ENCODE peak calls at places on chromosomes 6 and 20, in eight cellular contexts. F is amniotic stem cell; E is DMS79; B is neural crest cell; V is glutamatergic neuron; P is activated naive CD8-positive, alpha-beta T cell treated with anti-CD3 and anti-CD28 coated beads, Interleukin-2, amount 50 U/mL, for 24 hours; D is H4; Y is stimulated activated naive CD4-positive, alpha-beta T cell. L is an unnamed sample.

GRCh38 chr6:25874118-25874517 is at the start of gene SLC17A3:
- DNase-seq in F (no peak), E (no peak), B (no peak), V (no peak), P (no peak), D (no peak), Y (no peak), L (no peak)

GRCh38 chr6:7150381-7151064 is 42.8 kb downstream of the RREB1 start:
- DNase-seq in F (no peak), E (no peak), B (no peak), V (peak; percentile 55), P (no peak), D (no peak), Y (no peak), L (no peak)

GRCh38 chr6:8335371-8335770 is 100.0 kb downstream of the SLC35B3 start:
- DNase-seq in F (no peak), E (no peak), B (no peak), V (no peak), P (no peak), D (no peak), Y (no peak), L (no peak)

GRCh38 chr6:33419580-33420492 is at the start of gene SYNGAP1:
- DNase-seq in F (peak; percentile 35), E (no peak), B (no peak), V (peak; percentile 80), P (peak; percentile 65), D (no peak), Y (peak; percentile 31), L (peak; percentile 33)

GRCh38 chr6:79525272-79526100 is 11.7 kb downstream of the LCA5 start:
- DNase-seq in F (no peak), E (no peak), B (no peak), V (no peak), P (no peak), D (peak; percentile 16), Y (no peak), L (peak; percentile 87)

GRCh38 chr20:17614176-17614811 is 44.4 kb downstream of the DSTN start:
- DNase-seq in F (no peak), E (no peak), B (no peak), V (peak; percentile 64), P (no peak), D (no peak), Y (no peak), L (peak; percentile 57)

GRCh38 chr20:30985386-30985785 is 272.1 kb upstream of the DEFB115 start:
- DNase-seq in F (no peak), E (no peak), B (no peak), V (no peak), P (no peak), D (no peak), Y (no peak), L (no peak)

GRCh38 chr20:34367155-34367554 is 4.1 kb downstream of the ITCH start:
- DNase-seq in F (no peak), E (no peak), B (no peak), V (no peak), P (no peak), D (no peak), Y (no peak), L (no peak)

GRCh38 chr20:59400666-59401065 is 100.3 kb downstream of the EDN3 start:
- DNase-seq in F (no peak), E (no peak), B (no peak), V (no peak), P (peak; percentile 16), D (no peak), Y (peak; percentile 5), L (no peak)

GRCh38 chr20:37505263-37506165 is 15.5 kb upstream of the NNAT start:
- DNase-seq in F (no peak), E (no peak), B (no peak), V (no peak), P (no peak), D (no peak), Y (no peak), L (no peak)

GRCh38 chr20:24693466-24694156 is 224.2 kb downstream of the SYNDIG1 start:
- DNase-seq in F (no peak), E (no peak), B (no peak), V (no peak), P (no peak), D (no peak), Y (no peak), L (no peak)

GRCh38 chr6:13480631-13481501 is 6.5 kb downstream of the GFOD1 start:
- DNase-seq in F (no peak), E (no peak), B (no peak), V (no peak), P (no peak), D (no peak), Y (no peak), L (peak; percentile 31)

GRCh38 chr6:146602526-146602925 is 3.8 kb downstream of the ADGB start:
- DNase-seq in F (no peak), E (no peak), B (no peak), V (no peak), P (no peak), D (no peak), Y (no peak), L (no peak)

GRCh38 chr6:135880066-135880972 is 28.8 kb downstream of the PDE7B start:
- DNase-seq in F (no peak), E (no peak), B (no peak), V (no peak), P (peak; percentile 48), D (peak; percentile 65), Y (peak; percentile 86), L (peak; percentile 79)

GRCh38 chr6:27582928-27583725 is 110.2 kb upstream of the ZNF184 start:
- DNase-seq in F (no peak), E (no peak), B (peak; percentile 46), V (peak; percentile 59), P (peak; percentile 71), D (peak; percentile 66), Y (no peak), L (peak; percentile 65)

GRCh38 chr20:42975974-42976373 is 213.7 kb downstream of the PTPRT start:
- DNase-seq in F (no peak), E (no peak), B (no peak), V (no peak), P (no peak), D (no peak), Y (no peak), L (no peak)

GRCh38 chr6:135423649-135424128 is 73.9 kb downstream of the AHI1 start:
- DNase-seq in F (peak; percentile 12), E (peak; percentile 22), B (no peak), V (no peak), P (no peak), D (no peak), Y (peak; percentile 21), L (peak; percentile 68)

GRCh38 chr20:49372095-49372734 is 94.4 kb upstream of the ZNFX1 start:
- DNase-seq in F (no peak), E (peak; percentile 16), B (no peak), V (no peak), P (no peak), D (no peak), Y (no peak), L (no peak)

GRCh38 chr20:41476013-41476441 is 109.4 kb upstream of the EMILIN3 start:
- DNase-seq in F (no peak), E (peak; percentile 67), B (no peak), V (no peak), P (no peak), D (peak; percentile 23), Y (no peak), L (peak; percentile 44)

GRCh38 chr6:76639941-76640340 is 567.5 kb upstream of the IMPG1 start:
- DNase-seq in F (no peak), E (no peak), B (no peak), V (no peak), P (no peak), D (no peak), Y (no peak), L (no peak)

GRCh38 chr6:138107752-138108592 is 753 bp upstream of the PERP start:
- DNase-seq in F (no peak), E (peak; percentile 71), B (no peak), V (no peak), P (peak; percentile 9), D (no peak), Y (peak; percentile 38), L (no peak)

L was measured in cardiac fibroblast.